ENCODE peak calls at places on chromosomes 16 and 17, in nine cellular contexts. E is stimulated activated naive CD8-positive, alpha-beta T cell treated with anti-CD3 and anti-CD28 coated beads, Interleukin-15, Interleukin-2, amounts not matched to agents 100 U/mL and 50 U/mL, for 24 hours; T is NCI-H510A treated with DMSO at 0.1 percent for 48 hours; W is AG04449; C is HuH-7; O is T-helper 17 cell; R is aorta; Q is Caki2; P is AML-193. X is an unnamed sample.

GRCh38 chr16:56514845-56515244 is 5.0 kb downstream of the BBS2 start:
- DNase-seq in R (no peak), E (no peak), P (no peak), Q (peak), W (no peak), O (no peak), C (no peak), T (no peak), X (no peak)

GRCh38 chr16:3468501-3468900 is 25.0 kb downstream of the NAA60 start:
- DNase-seq in R (peak), Q (no peak), P (no peak), E (no peak), C (no peak), O (no peak), T (no peak), W (no peak), X (no peak)

GRCh38 chr16:2471016-2471652 is at the start of gene NTN3:
- DNase-seq in Q (no peak), T (no peak), O (no peak), R (no peak), E (peak), W (no peak), C (peak), P (no peak), X (no peak)

GRCh38 chr16:2782583-2783351 is 4.6 kb downstream of the PRSS33 start:
- DNase-seq in P (no peak), C (no peak), O (no peak), Q (no peak), W (no peak), R (peak), T (no peak), E (no peak), X (no peak)

GRCh38 chr17:28549274-28550132 is 2.9 kb downstream of the UNC119 start:
- DNase-seq in Q (no peak), R (peak), P (peak), C (no peak), W (no peak), O (peak), T (no peak), E (peak), X (no peak)

GRCh38 chr16:85117418-85117817 is 5.1 kb upstream of the CIBAR2 start:
- DNase-seq in T (no peak), P (no peak), C (no peak), O (no peak), R (no peak), E (no peak), Q (no peak), W (no peak), X (no peak)

GRCh38 chr16:56295739-56296527 is 104.6 kb downstream of the GNAO1 start:
- DNase-seq in E (no peak), W (no peak), T (no peak), R (no peak), C (no peak), Q (no peak), O (no peak), P (no peak), X (no peak)

GRCh38 chr17:78780852-78781338 is 1.2 kb downstream of the CYTH1 start:
- DNase-seq in T (no peak), O (no peak), Q (no peak), E (peak), P (peak), R (peak), W (no peak), C (no peak), X (no peak)

GRCh38 chr17:48045270-48046001 is 2.7 kb upstream of the NFE2L1 start:
- DNase-seq in W (no peak), T (no peak), Q (peak), O (no peak), P (no peak), C (no peak), E (no peak), R (peak), X (no peak)

GRCh38 chr16:13110124-13110796 is 208.9 kb downstream of the SHISA9 start:
- DNase-seq in W (no peak), C (no peak), Q (peak), P (no peak), E (no peak), R (peak), O (no peak), T (no peak), X (peak)

GRCh38 chr17:81683208-81683583 is 401 bp downstream of the ARL16 start:
- DNase-seq in W (no peak), P (no peak), E (no peak), O (no peak), Q (no peak), T (no peak), C (no peak), R (no peak), X (no peak)

GRCh38 chr16:12546918-12547607 is 256.6 kb downstream of the CPPED1 start:
- DNase-seq in O (no peak), P (no peak), Q (no peak), T (no peak), R (no peak), E (no peak), C (no peak), W (no peak), X (no peak)

GRCh38 chr17:20922128-20922670 is 120.6 kb downstream of the USP22 start:
- DNase-seq in W (no peak), O (no peak), Q (peak), P (no peak), C (no peak), R (no peak), E (no peak), T (no peak), X (peak)

GRCh38 chr17:81941484-81942166 is 4.5 kb upstream of the PYCR1 start:
- DNase-seq in T (no peak), W (no peak), P (no peak), Q (no peak), O (no peak), E (no peak), R (peak), C (no peak), X (no peak)

GRCh38 chr17:77424585-77425344 is 284.0 kb downstream of the SEC14L1 start:
- DNase-seq in O (no peak), E (no peak), Q (peak), P (no peak), T (no peak), C (no peak), W (peak), R (peak), X (no peak)

GRCh38 chr16:24074574-24074973 is 181.6 kb upstream of the CACNG3 start:
- DNase-seq in E (no peak), O (no peak), C (no peak), Q (no peak), P (no peak), R (no peak), T (no peak), W (no peak), X (no peak)

GRCh38 chr17:37506678-37507077 is 17.0 kb downstream of the DUSP14 start:
- DNase-seq in E (peak), Q (no peak), O (no peak), C (peak), W (no peak), P (peak), R (no peak), T (peak), X (no peak)

GRCh38 chr17:48215583-48216139 is 108.1 kb downstream of the SNX11 start:
- DNase-seq in Q (peak), E (no peak), P (peak), W (no peak), R (no peak), O (no peak), T (peak), C (peak), X (no peak)

GRCh38 chr16:85350973-85351372 is 238.7 kb upstream of the CIBAR2 start:
- DNase-seq in C (no peak), O (no peak), Q (peak), R (peak), W (peak), P (no peak), T (peak), E (no peak), X (peak)

GRCh38 chr17:72187544-72187943 is 66.7 kb downstream of the SOX9 start:
- DNase-seq in Q (no peak), W (no peak), E (no peak), T (peak), O (no peak), R (no peak), P (no peak), C (no peak), X (no peak)

GRCh38 chr17:16338391-16338790 is 14.9 kb downstream of the CENPV start:
- DNase-seq in W (no peak), C (no peak), E (no peak), T (no peak), Q (no peak), P (no peak), O (no peak), R (no peak), X (no peak)

GRCh38 chr17:14387036-14387435 is 86.2 kb downstream of the HS3ST3B1 start:
- DNase-seq in P (no peak), E (no peak), O (no peak), Q (no peak), T (no peak), R (no peak), W (no peak), C (no peak), X (no peak)

GRCh38 chr16:890217-890616 is 80.6 kb downstream of the LMF1 start:
- DNase-seq in C (no peak), W (no peak), O (no peak), R (no peak), E (no peak), Q (no peak), T (no peak), P (no peak), X (no peak)

GRCh38 chr17:81153340-81153803 is 11.9 kb upstream of the PVALEF start:
- DNase-seq in Q (no peak), C (no peak), P (no peak), W (no peak), E (no peak), O (no peak), T (no peak), R (no peak), X (peak)

GRCh38 chr17:59859444-59860025 is 33.2 kb downstream of the TUBD1 start:
- DNase-seq in Q (peak), E (no peak), W (no peak), O (no peak), C (no peak), T (peak), P (peak), R (no peak), X (no peak)

GRCh38 chr16:75244225-75244792 is 7.1 kb downstream of the BCAR1 start:
- DNase-seq in W (no peak), R (peak), E (no peak), P (no peak), Q (no peak), C (no peak), O (no peak), T (no peak), X (no peak)

GRCh38 chr17:79269620-79270019 is 195.0 kb downstream of the ENGASE start:
- DNase-seq in O (no peak), R (no peak), C (no peak), T (no peak), E (no peak), Q (no peak), W (no peak), P (no peak), X (no peak)

GRCh38 chr16:4182581-4183257 is 59.2 kb downstream of the SRL start:
- DNase-seq in O (no peak), Q (no peak), C (no peak), T (no peak), R (no peak), E (no peak), P (peak), W (no peak), X (no peak)

GRCh38 chr17:73188011-73188410 is 4.8 kb upstream of the COG1 start:
- DNase-seq in E (no peak), R (no peak), T (no peak), P (no peak), W (no peak), Q (no peak), O (no peak), C (no peak), X (no peak)

GRCh38 chr16:56425439-56425832 is at the start of gene AMFR:
- DNase-seq in W (no peak), T (peak), P (peak), E (peak), O (peak), R (peak), Q (peak), C (peak), X (no peak)

GRCh38 chr16:24748242-24748641 is 18.8 kb downstream of the TNRC6A start:
- DNase-seq in E (no peak), C (no peak), T (no peak), W (peak), R (no peak), P (peak), Q (peak), O (no peak), X (peak)

GRCh38 chr16:82042841-82043240 is 7.8 kb downstream of the HSD17B2 start:
- DNase-seq in R (no peak), P (no peak), T (no peak), Q (no peak), O (no peak), C (no peak), W (no peak), E (no peak), X (no peak)

GRCh38 chr17:81183807-81184206 is 17.8 kb upstream of the AATK start:
- DNase-seq in C (no peak), W (no peak), P (no peak), O (no peak), T (no peak), Q (no peak), E (no peak), R (no peak), X (no peak)

GRCh38 chr16:58086381-58087208 is 42.6 kb downstream of the CFAP20 start:
- DNase-seq in P (no peak), E (no peak), R (no peak), Q (no peak), W (no peak), C (no peak), T (no peak), O (no peak), X (no peak)

GRCh38 chr17:80492343-80493136 is 16.1 kb upstream of the NPTX1 start:
- DNase-seq in P (no peak), E (no peak), C (no peak), O (no peak), Q (no peak), R (no peak), T (no peak), W (no peak), X (no peak)

GRCh38 chr17:42178817-42179216 is 2.1 kb downstream of the KCNH4 start:
- DNase-seq in P (no peak), C (no peak), E (peak), Q (no peak), O (no peak), T (no peak), W (no peak), R (no peak), X (no peak)

GRCh38 chr16:77732241-77732946 is 10.1 kb downstream of the NUDT7 start:
- DNase-seq in W (peak), P (no peak), Q (no peak), C (no peak), O (no peak), E (no peak), T (no peak), R (no peak), X (no peak)